ENCODE peak calls at places on chromosome 11, in nine cellular contexts. U, H, D, I, S, O, R, G and V are unnamed samples.

GRCh38 chr11:31968774-31969433 is 122.0 kb upstream of the RCN1 start:
- DNase-seq in U (no peak), H (no peak), D (peak; percentile 64), I (no peak), S (peak; percentile 19), O (no peak), R (peak; percentile 61), G (no peak), V (no peak)

GRCh38 chr11:105211806-105212531 is 72.4 kb upstream of the CARD18 start:
- DNase-seq in U (no peak), H (no peak), D (no peak), I (no peak), S (no peak), O (no peak), R (peak; percentile 64), G (no peak), V (no peak)

GRCh38 chr11:117492578-117493251 is 165.1 kb downstream of the CEP164 start:
- DNase-seq in U (no peak), H (no peak), D (no peak), I (no peak), S (no peak), O (no peak), R (no peak), G (no peak), V (no peak)

GRCh38 chr11:115580927-115581680 is 76.9 kb upstream of the CADM1 start:
- DNase-seq in U (no peak), H (no peak), D (no peak), I (no peak), S (no peak), O (peak; percentile 35), R (no peak), G (no peak), V (no peak)

GRCh38 chr11:111829185-111829968 is 42.0 kb downstream of the ALG9 start:
- DNase-seq in U (no peak), H (no peak), D (no peak), I (no peak), S (no peak), O (no peak), R (no peak), G (no peak), V (no peak)

GRCh38 chr11:120867531-120867930 is 156.4 kb upstream of the TBCEL start:
- DNase-seq in U (no peak), H (no peak), D (no peak), I (peak; percentile 84), S (no peak), O (no peak), R (no peak), G (no peak), V (no peak)

GRCh38 chr11:20647976-20648565 is 21.3 kb upstream of the NELL1 start:
- DNase-seq in U (no peak), H (peak; percentile 39), D (peak; percentile 59), I (no peak), S (no peak), O (peak; percentile 23), R (peak; percentile 33), G (peak; percentile 57), V (peak; percentile 41)

GRCh38 chr11:12411806-12412727 is 34.7 kb downstream of the PARVA start:
- DNase-seq in U (peak; percentile 95), H (peak; percentile 17), D (peak; percentile 38), I (peak; percentile 78), S (peak; percentile 80), O (peak; percentile 69), R (peak; percentile 95), G (peak; percentile 86), V (peak; percentile 22)

GRCh38 chr11:86134580-86135318 is 65.9 kb upstream of the PICALM start:
- DNase-seq in U (no peak), H (no peak), D (no peak), I (peak; percentile 69), S (no peak), O (no peak), R (no peak), G (no peak), V (no peak)

GRCh38 chr11:61670626-61671025 is 9.6 kb upstream of the DAGLA start:
- DNase-seq in U (no peak), H (no peak), D (no peak), I (peak; percentile 26), S (no peak), O (no peak), R (no peak), G (no peak), V (no peak)

GRCh38 chr11:134604886-134605285 is 192.8 kb upstream of the B3GAT1 start:
- DNase-seq in U (no peak), H (no peak), D (no peak), I (no peak), S (no peak), O (no peak), R (no peak), G (no peak), V (no peak)

GRCh38 chr11:55697817-55698216 is 35.8 kb downstream of the OR4C6 start:
- DNase-seq in U (no peak), H (no peak), D (no peak), I (no peak), S (no peak), O (no peak), R (no peak), G (no peak), V (no peak)

GRCh38 chr11:96465537-96465936 is 75.7 kb downstream of the JRKL start:
- DNase-seq in U (no peak), H (no peak), D (no peak), I (no peak), S (no peak), O (no peak), R (no peak), G (no peak), V (no peak)

GRCh38 chr11:9313648-9314290 is 624 bp downstream of the TMEM41B start:
- DNase-seq in U (peak; percentile 67), H (peak; percentile 35), D (no peak), I (no peak), S (peak; percentile 25), O (peak; percentile 9), R (peak; percentile 8), G (peak; percentile 38), V (no peak)

GRCh38 chr11:102378818-102379217 is 31.8 kb downstream of the BIRC2 start:
- DNase-seq in U (no peak), H (no peak), D (no peak), I (no peak), S (no peak), O (no peak), R (no peak), G (no peak), V (no peak)

GRCh38 chr11:130383363-130384168 is 44.8 kb downstream of the ADAMTS8 start:
- DNase-seq in U (no peak), H (no peak), D (no peak), I (peak; percentile 79), S (no peak), O (no peak), R (peak; percentile 100), G (no peak), V (no peak)

GRCh38 chr11:16184588-16184987 is 171.8 kb downstream of the SOX6 start:
- DNase-seq in U (no peak), H (no peak), D (no peak), I (peak; percentile 70), S (no peak), O (peak; percentile 14), R (peak; percentile 92), G (peak; percentile 51), V (no peak)

DNA sequence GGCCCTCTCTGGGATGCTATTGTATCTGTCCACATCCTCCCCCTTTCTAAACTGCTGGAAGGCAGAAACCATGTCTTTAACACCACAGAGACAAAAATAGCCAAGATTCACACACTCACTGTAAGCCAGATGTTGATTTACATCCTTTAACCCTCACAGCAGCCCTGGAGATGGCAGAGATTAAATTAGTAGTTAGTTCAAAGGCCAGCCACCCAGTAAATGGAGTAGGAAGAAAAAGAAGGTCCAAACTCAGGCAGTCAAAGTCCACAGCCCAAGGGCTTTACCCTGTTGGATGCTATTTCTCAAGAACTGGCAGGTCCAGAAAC is 2.1 kb upstream of the ZNHIT2 start:
- DNase-seq in U (no peak), H (no peak), D (no peak), I (no peak), S (no peak), O (no peak), R (no peak), G (no peak), V (no peak)
- H3K27ac ChIP-seq in U (no peak overlapping the region), H (no peak overlapping the region), D (no peak overlapping the region), I (peak overlapping the region; percentile 6), S (no peak overlapping the region), O (no peak overlapping the region), R (no peak overlapping the region), G (peak overlapping the region; percentile 86), V (no peak overlapping the region)

DNA sequence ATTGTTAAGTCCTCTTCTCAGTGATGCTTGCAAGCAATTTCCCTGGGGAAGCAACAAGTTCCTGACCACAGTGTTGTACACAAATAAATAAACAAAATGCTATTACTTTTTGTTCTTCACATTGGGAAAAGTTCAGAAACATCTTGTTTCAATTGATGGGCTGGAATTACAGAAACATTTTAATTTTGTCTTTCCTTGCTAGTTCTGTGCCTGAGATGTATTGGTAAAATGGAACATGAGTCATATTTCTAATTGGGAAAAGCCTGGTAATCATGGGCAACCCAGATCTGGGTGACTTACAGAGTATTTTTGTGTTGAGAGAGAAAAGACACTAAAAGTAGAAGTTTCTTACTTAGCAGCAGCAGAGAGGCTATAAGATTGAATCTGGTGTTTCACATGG is 576 bp upstream of the BLID start:
- DNase-seq in U (no peak), H (no peak), D (no peak), I (no peak), S (no peak), O (no peak), R (no peak), G (no peak), V (no peak)
- H3K27ac ChIP-seq in U (no peak overlapping the region), H (no peak overlapping the region), D (no peak overlapping the region), I (no peak overlapping the region), S (no peak overlapping the region), O (no peak overlapping the region), R (peak overlapping the region; percentile 16), G (no peak overlapping the region), V (no peak overlapping the region)

DNA sequence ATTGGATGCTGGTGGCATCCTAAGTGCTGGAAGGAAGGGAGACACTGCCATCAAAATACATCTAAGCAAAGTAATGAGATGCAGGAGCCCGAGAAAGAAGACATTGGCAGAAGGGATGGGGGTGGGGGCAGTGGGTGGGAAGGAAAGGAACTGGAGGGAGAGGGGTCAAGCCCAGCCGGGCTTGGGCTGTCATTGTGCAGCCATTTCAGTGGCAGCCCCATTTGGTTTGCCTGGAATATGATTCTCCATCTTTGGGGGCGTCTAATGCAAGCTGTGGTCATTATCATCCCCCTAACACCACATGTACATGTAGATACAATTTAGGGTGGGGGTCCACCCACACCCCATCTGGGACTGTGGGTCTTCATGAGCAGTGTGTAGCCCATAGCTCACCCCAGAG is 13.9 kb upstream of the ACCSL start:
- DNase-seq in U (no peak), H (no peak), D (no peak), I (no peak), S (no peak), O (no peak), R (no peak), G (no peak), V (no peak)
- H3K27ac ChIP-seq in U (no peak overlapping the region), H (no peak overlapping the region), D (no peak overlapping the region), I (no peak overlapping the region), S (peak overlapping the region; percentile 92), O (no peak overlapping the region), R (no peak overlapping the region), G (no peak overlapping the region), V (peak overlapping the region; percentile 74)

DNA sequence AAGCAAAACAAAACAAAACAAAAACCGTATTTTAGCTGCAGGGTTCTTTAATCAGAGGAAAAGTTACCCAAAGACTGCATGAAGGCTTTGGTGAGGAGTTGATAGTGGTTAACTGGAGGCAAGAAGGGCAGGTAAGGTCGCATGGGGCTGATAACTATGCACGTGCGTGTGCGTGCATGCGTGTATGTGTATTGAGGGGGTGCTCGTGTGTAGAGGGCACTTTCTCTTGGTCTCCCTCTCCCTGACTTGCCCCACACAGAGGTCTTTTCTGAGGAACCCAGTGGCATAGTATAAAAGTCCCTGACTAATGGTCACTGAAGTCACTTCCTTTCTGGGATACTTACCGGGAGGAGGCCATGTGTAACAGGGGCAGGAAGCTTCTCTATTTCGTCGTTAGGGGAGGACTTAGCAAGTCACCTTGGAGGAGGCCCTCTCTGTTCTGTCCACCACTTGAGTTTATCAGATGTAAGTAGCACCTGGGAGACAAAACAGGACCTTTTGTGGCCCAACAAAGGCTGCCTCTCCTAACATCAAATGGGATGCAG is 20.1 kb upstream of the FCHSD2 start:
- DNase-seq in U (peak; percentile 35), H (no peak), D (no peak), I (no peak), S (no peak), O (no peak), R (no peak), G (no peak), V (no peak)
- H3K27ac ChIP-seq in U (no peak overlapping the region), H (no peak overlapping the region), D (no peak overlapping the region), I (no peak overlapping the region), S (no peak overlapping the region), O (no peak overlapping the region), R (no peak overlapping the region), G (no peak overlapping the region), V (no peak overlapping the region)